ENCODE peak calls at places on chromosomes 1 and 21, in four cellular contexts. G, Y, E and M are unnamed samples.

GRCh38 chr1:117828206-117828605 is 101.2 kb downstream of the GDAP2 start:
- DNase-seq in E (peak; percentile 43), G (no peak), Y (no peak), M (no peak)

GRCh38 chr1:111497592-111497991 is 5.8 kb downstream of the ADORA3 start:
- DNase-seq in G (no peak), E (no peak), Y (no peak), M (no peak)

GRCh38 chr21:45655071-45655470 is 11.5 kb downstream of the PCBP3 start:
- DNase-seq in E (peak; percentile 63), Y (no peak), G (no peak), M (no peak)

GRCh38 chr1:19577001-19577400 is 67.1 kb upstream of the NBL1 start:
- DNase-seq in E (peak; percentile 25), Y (no peak), G (no peak), M (no peak)

GRCh38 chr1:39979654-39980053 is 24.7 kb downstream of the MFSD2A start:
- DNase-seq in G (no peak), Y (peak; percentile 42), E (no peak), M (no peak)

GRCh38 chr1:107277022-107277421 is 136.2 kb downstream of the NTNG1 start:
- DNase-seq in E (peak; percentile 20), Y (peak; percentile 53), G (no peak), M (peak; percentile 35)

GRCh38 chr1:230537456-230537855 is 104.8 kb upstream of the COG2 start:
- DNase-seq in G (no peak), Y (peak; percentile 25), E (no peak), M (no peak)

GRCh38 chr1:200967693-200968468 is 55.6 kb downstream of the KIF21B start:
- DNase-seq in E (no peak), G (no peak), Y (no peak), M (no peak)

GRCh38 chr1:114154963-114155322 is 1.3 kb upstream of the SYT6 start:
- DNase-seq in E (peak; percentile 2), G (no peak), Y (no peak), M (no peak)

GRCh38 chr1:235090406-235091069 is 38.1 kb downstream of the TOMM20 start:
- DNase-seq in E (peak; percentile 15), Y (no peak), G (no peak), M (no peak)

GRCh38 chr1:37661401-37661800 is 26.7 kb upstream of the RSPO1 start:
- DNase-seq in G (no peak), E (no peak), Y (no peak), M (no peak)

GRCh38 chr1:208538587-208538986 is 294.4 kb upstream of the PLXNA2 start:
- DNase-seq in E (no peak), G (no peak), Y (no peak), M (no peak)

GRCh38 chr1:246454655-246455054 is 52.4 kb downstream of the SMYD3 start:
- DNase-seq in Y (no peak), E (no peak), G (no peak), M (no peak)

GRCh38 chr1:155884028-155884950 is 24.9 kb downstream of the SYT11 start:
- DNase-seq in G (no peak), Y (no peak), E (peak; percentile 34), M (no peak)

GRCh38 chr1:37858931-37859506 is 373 bp downstream of the MTF1 start:
- DNase-seq in E (peak; percentile 70), G (no peak), Y (peak; percentile 53), M (no peak)

GRCh38 chr1:13667696-13668095 is 32.3 kb upstream of the PRDM2 start:
- DNase-seq in Y (peak; percentile 97), G (no peak), E (no peak), M (no peak)

GRCh38 chr1:158509471-158510161 is 37.6 kb downstream of the OR10R2 start:
- DNase-seq in Y (no peak), E (no peak), G (no peak), M (no peak)

GRCh38 chr1:241711326-241711725 is 59.2 kb downstream of the WDR64 start:
- DNase-seq in Y (no peak), G (no peak), E (no peak), M (no peak)

GRCh38 chr21:46356494-46357334 is 32.8 kb downstream of the PCNT start:
- DNase-seq in Y (peak; percentile 26), G (no peak), E (no peak), M (no peak)

GRCh38 chr1:60055336-60055735 is 18.2 kb downstream of the C1orf87 start:
- DNase-seq in G (no peak), E (peak; percentile 74), Y (no peak), M (no peak)

GRCh38 chr1:1122078-1122811 is 6.4 kb upstream of the C1orf159 start:
- DNase-seq in Y (peak; percentile 87), E (peak; percentile 57), G (peak; percentile 71), M (peak; percentile 88)

GRCh38 chr1:61515096-61515495 is 209.8 kb downstream of the TM2D1 start:
- DNase-seq in G (no peak), E (no peak), Y (no peak), M (no peak)

GRCh38 chr1:119637719-119638118 is 10.3 kb downstream of the ZNF697 start:
- DNase-seq in E (no peak), G (no peak), Y (no peak), M (no peak)

GRCh38 chr1:245684636-245685035 is 529.9 kb downstream of the KIF26B start:
- DNase-seq in Y (no peak), G (no peak), E (no peak), M (no peak)

GRCh38 chr1:19046972-19047371 is 90.5 kb upstream of the IFFO2 start:
- DNase-seq in E (no peak), G (no peak), Y (no peak), M (no peak)

GRCh38 chr1:226730826-226731225 is 8.3 kb downstream of the ITPKB start:
- DNase-seq in E (no peak), Y (no peak), G (no peak), M (no peak)

GRCh38 chr21:45404726-45405270 is at the start of gene COL18A1:
- DNase-seq in E (no peak), G (peak; percentile 50), Y (no peak), M (peak; percentile 50)

GRCh38 chr1:157193219-157193618 is 55.0 kb upstream of the ETV3 start:
- DNase-seq in G (peak; percentile 4), E (no peak), Y (no peak), M (no peak)

GRCh38 chr1:202613571-202613970 is 96.7 kb downstream of the SYT2 start:
- DNase-seq in E (no peak), Y (no peak), G (no peak), M (no peak)

GRCh38 chr1:4551706-4552105 is 102.7 kb upstream of the AJAP1 start:
- DNase-seq in E (no peak), G (no peak), Y (no peak), M (no peak)

GRCh38 chr1:33602271-33602670 is 129.8 kb downstream of the ZSCAN20 start:
- DNase-seq in Y (no peak), G (no peak), E (no peak), M (no peak)

GRCh38 chr1:40344597-40344996 is 27.5 kb upstream of the COL9A2 start:
- DNase-seq in G (no peak), E (peak; percentile 95), Y (peak; percentile 24), M (peak; percentile 41)

GRCh38 chr1:218735436-218735835 is 390.3 kb downstream of the TGFB2 start:
- DNase-seq in G (no peak), Y (no peak), E (peak; percentile 87), M (no peak)

GRCh38 chr21:15026370-15026769 is 38.4 kb downstream of the NRIP1 start:
- DNase-seq in G (no peak), Y (no peak), E (no peak), M (no peak)

GRCh38 chr1:155553349-155553748 is 9.3 kb downstream of the ASH1L start:
- DNase-seq in E (no peak), G (no peak), Y (no peak), M (no peak)

GRCh38 chr1:37662031-37662755 is 27.5 kb upstream of the RSPO1 start:
- DNase-seq in E (no peak), G (no peak), Y (no peak), M (peak; percentile 48)

GRCh38 chr1:152410599-152410998 is 3.5 kb downstream of the CRNN start:
- DNase-seq in E (no peak), G (no peak), Y (no peak), M (no peak)

GRCh38 chr1:242890211-242890741 is 364.8 kb downstream of the CEP170 start:
- DNase-seq in G (no peak), E (peak; percentile 3), Y (no peak), M (peak; percentile 30)

GRCh38 chr1:70441392-70442035 is 30.4 kb downstream of the CTH start:
- DNase-seq in G (no peak), Y (no peak), E (no peak), M (no peak)